ENCODE peak calls at places on chromosomes 2 and 18, in seven cellular contexts. G is lung, H is tibial artery, Z is suprapubic skin, B is Peyer's patch, M is BE2C, J is sigmoid colon. D is an unnamed sample.

GRCh38 chr2:37378411-37378810 is 34.0 kb downstream of the QPCT start:
- DNase-seq in H (no peak), G (no peak), Z (no peak), B (no peak), M (no peak), J (no peak), D (no peak)

GRCh38 chr2:173048901-173049661 is 26.6 kb upstream of the MAP3K20 start:
- DNase-seq in J (peak; percentile 94), H (peak; percentile 89), G (peak; percentile 60), M (peak; percentile 47), Z (no peak), B (peak; percentile 87), D (peak; percentile 36)

GRCh38 chr2:108067820-108068405 is 81.6 kb downstream of the SLC5A7 start:
- DNase-seq in J (no peak), G (no peak), Z (no peak), M (no peak), B (no peak), H (no peak), D (no peak)

GRCh38 chr2:38079111-38080052 is 3.4 kb upstream of the CYP1B1 start:
- DNase-seq in M (no peak), G (no peak), B (no peak), Z (no peak), H (no peak), J (no peak), D (no peak)

GRCh38 chr2:237393523-237393922 is 20.4 kb downstream of the COL6A3 start:
- DNase-seq in J (no peak), B (no peak), M (no peak), G (no peak), H (no peak), Z (no peak), D (no peak)

GRCh38 chr18:69758458-69758857 is 189.2 kb downstream of the CD226 start:
- DNase-seq in H (no peak), M (no peak), G (no peak), B (no peak), J (no peak), Z (no peak), D (no peak)

GRCh38 chr2:184530959-184531358 is 67.4 kb upstream of the ZNF804A start:
- DNase-seq in J (no peak), B (no peak), M (no peak), Z (no peak), G (no peak), H (no peak), D (peak; percentile 21)

GRCh38 chr2:172525601-172526000 is 30.3 kb upstream of the PDK1 start:
- DNase-seq in Z (no peak), H (no peak), J (no peak), M (no peak), B (no peak), G (no peak), D (no peak)

GRCh38 chr18:45625596-45625995 is 10.3 kb downstream of the SLC14A2 start:
- DNase-seq in G (no peak), M (no peak), J (no peak), H (no peak), Z (no peak), B (no peak), D (no peak)

GRCh38 chr18:21053127-21053526 is 58.5 kb downstream of the ROCK1 start:
- DNase-seq in B (no peak), G (no peak), H (no peak), M (no peak), J (no peak), Z (no peak), D (no peak)

GRCh38 chr2:20584637-20585321 is 66.1 kb downstream of the HS1BP3 start:
- DNase-seq in J (peak; percentile 88), M (no peak), H (peak; percentile 83), G (peak; percentile 50), B (no peak), Z (peak; percentile 48), D (no peak)

GRCh38 chr2:19300961-19301360 is 57.5 kb downstream of the OSR1 start:
- DNase-seq in G (no peak), Z (no peak), H (no peak), J (no peak), M (no peak), B (no peak), D (no peak)

GRCh38 chr2:98026927-98027522 is 31.3 kb upstream of the TMEM131 start:
- DNase-seq in J (no peak), M (no peak), H (no peak), B (no peak), G (no peak), Z (no peak), D (no peak)

GRCh38 chr2:85802337-85803103 is 48.7 kb downstream of the ATOH8 start:
- DNase-seq in J (peak; percentile 32), Z (peak; percentile 18), M (no peak), G (no peak), B (no peak), H (no peak), D (no peak)

GRCh38 chr2:168587302-168587701 is 131.2 kb downstream of the CERS6 start:
- DNase-seq in H (no peak), Z (no peak), B (no peak), G (no peak), M (no peak), J (no peak), D (no peak)

GRCh38 chr2:72990695-72991438 is 73.5 kb downstream of the EMX1 start:
- DNase-seq in J (peak; percentile 54), G (no peak), H (peak; percentile 56), M (no peak), B (peak; percentile 34), Z (peak; percentile 43), D (no peak)

GRCh38 chr2:72991439-72991725 is 74.1 kb downstream of the EMX1 start:
- DNase-seq in J (peak; percentile 40), B (peak; percentile 36), H (peak; percentile 31), Z (peak; percentile 59), M (no peak), G (no peak), D (no peak)

GRCh38 chr2:72992734-72993102 is 75.4 kb downstream of the EMX1 start:
- DNase-seq in J (peak; percentile 44), B (peak; percentile 33), H (no peak), Z (peak; percentile 48), M (no peak), G (no peak), D (no peak)

GRCh38 chr2:72993147-72993546 is 75.8 kb downstream of the EMX1 start:
- DNase-seq in H (peak; percentile 58), Z (peak; percentile 45), M (peak; percentile 28), J (peak; percentile 35), G (no peak), B (peak; percentile 51), D (no peak)

DNA sequence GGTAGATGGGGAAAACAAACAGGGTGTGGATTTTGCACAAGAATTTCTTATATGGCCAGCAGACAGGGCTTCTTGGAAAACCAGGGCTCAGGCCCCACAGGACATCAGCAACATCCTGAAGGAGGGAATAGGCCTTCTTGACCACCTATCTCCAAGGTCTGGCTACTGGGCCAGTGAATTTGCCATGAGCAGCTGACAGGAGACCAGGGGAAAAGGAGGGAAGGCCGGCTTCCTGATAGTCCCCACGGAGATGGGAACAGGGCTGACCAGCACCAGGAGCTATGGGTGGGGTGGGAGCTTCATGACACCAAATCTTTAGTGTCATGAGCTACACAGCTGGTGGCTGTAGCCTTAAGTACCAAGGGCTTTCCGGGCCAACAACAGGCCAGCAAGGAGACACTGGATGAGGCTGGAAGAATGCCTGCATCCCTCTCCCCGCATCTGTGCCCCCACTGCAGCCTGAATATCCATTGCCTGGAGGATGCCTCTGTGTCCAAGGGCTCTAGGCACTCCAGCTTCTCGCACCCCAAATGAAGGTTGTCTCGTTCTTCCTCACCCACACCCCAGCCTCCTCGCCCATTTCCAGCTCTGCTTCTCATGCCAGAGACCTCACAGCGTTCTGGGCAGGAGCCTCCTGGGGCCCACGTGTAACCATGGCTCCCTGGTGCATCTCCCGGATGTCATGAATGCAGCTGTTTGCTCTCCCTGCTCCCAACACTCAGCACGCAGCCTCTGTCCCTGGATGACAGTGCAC is 74.8 kb downstream of the EMX1 start:
- DNase-seq in B (peak; percentile 37), G (no peak), J (peak; percentile 32), M (no peak), H (peak; percentile 51), Z (peak; percentile 72), D (no peak)
- H3K4me1 ChIP-seq in B (no peaks in the 10 kb centered on the region), G (no peaks in the 10 kb centered on the region), J (no peaks in the 10 kb centered on the region), M (no peaks in the 10 kb centered on the region), H (peaks cover 4% of the 10 kb centered on the region), Z (no peaks in the 10 kb centered on the region), D (no peaks in the 10 kb centered on the region)

GRCh38 chr2:35585972-35586371 is 769.6 kb upstream of the CRIM1 start:
- DNase-seq in J (no peak), Z (no peak), B (no peak), H (no peak), M (no peak), G (no peak), D (no peak)
- H3K9me3 ChIP-seq in J (peaks cover 2% of the 10 kb centered on the region), Z (no peaks in the 10 kb centered on the region), B (no peaks in the 10 kb centered on the region), H (no peaks in the 10 kb centered on the region), M (no peaks in the 10 kb centered on the region), G (no peaks in the 10 kb centered on the region), D (peaks cover 14% of the 10 kb centered on the region)

DNA sequence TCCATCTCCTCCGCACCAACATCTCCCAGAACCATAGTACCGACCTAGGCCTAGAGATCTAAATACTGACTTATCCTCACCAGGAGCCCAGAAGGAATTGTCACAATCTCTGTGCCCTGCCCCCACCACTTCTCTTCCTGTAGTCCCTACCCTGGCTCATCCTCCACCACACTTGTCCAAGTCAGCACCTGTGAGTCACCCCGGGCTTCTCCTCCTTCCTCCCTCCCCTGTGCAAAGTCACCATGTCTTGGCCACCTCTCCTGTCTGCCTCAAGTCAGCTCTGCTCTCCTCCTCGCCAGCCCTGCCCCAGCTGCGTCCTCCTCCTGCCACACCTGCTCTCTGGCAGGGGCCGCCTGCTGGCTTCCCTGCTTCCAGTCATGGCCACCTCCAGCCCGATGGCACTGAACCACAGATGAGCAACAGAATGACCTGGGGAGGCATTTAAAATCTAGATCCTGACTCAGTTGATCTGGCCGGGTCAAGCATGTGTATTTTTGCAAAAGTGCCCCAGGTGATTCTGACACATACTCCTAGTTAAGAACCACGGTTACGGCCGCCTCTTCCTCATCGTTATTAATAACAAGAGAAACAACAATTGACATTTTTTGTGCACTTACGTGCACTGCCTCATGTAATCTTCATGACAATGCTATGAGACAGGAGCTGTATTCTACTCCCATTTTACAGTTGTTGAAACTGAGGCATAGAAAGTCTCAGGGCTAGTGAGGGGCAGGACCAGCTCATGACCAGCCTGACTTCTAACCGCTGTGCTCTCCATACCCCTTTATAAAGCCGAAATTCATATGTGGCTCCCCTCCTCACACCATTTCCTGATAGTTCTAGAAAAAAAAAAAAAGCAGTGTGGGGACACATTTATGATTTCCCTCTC is 36.1 kb upstream of the ASPRV1 start:
- DNase-seq in M (no peak), G (no peak), J (no peak), B (peak; percentile 81), Z (peak; percentile 60), H (no peak), D (no peak)
- TF ChIP-seq CTCF in M (no peak), G (no peak), J (no peak), B (no peak), Z (no peak), H (no peak), D (no peak)

GRCh38 chr2:74025971-74026612 is 41.4 kb downstream of the TET3 start:
- DNase-seq in Z (no peak), M (no peak), H (no peak), J (no peak), G (no peak), B (peak; percentile 72), D (peak; percentile 36)

GRCh38 chr2:74027496-74027895 is 42.8 kb downstream of the TET3 start:
- DNase-seq in B (no peak), M (no peak), Z (no peak), J (no peak), H (no peak), G (no peak), D (no peak)

GRCh38 chr2:74026674-74027294 is 42.1 kb downstream of the TET3 start:
- DNase-seq in B (no peak), M (no peak), Z (no peak), J (no peak), H (no peak), G (no peak), D (no peak)

GRCh38 chr2:74029719-74030397 is 45.1 kb downstream of the TET3 start:
- DNase-seq in Z (no peak), B (no peak), J (no peak), G (no peak), H (no peak), M (no peak), D (no peak)

GRCh38 chr2:74028290-74028689 is 43.6 kb downstream of the TET3 start:
- DNase-seq in M (no peak), J (no peak), G (no peak), Z (no peak), H (no peak), B (no peak), D (no peak)
- H3K4me1 ChIP-seq in M (peaks cover 5% of the 10 kb centered on the region), J (no peaks in the 10 kb centered on the region), G (peaks cover 22% of the 10 kb centered on the region), Z (peaks cover 47% of the 10 kb centered on the region), H (no peaks in the 10 kb centered on the region), B (peaks cover 11% of the 10 kb centered on the region), D (peaks cover 33% of the 10 kb centered on the region)

D was measured in mucosa of descending colon.